ENCODE peak calls at places on chromosomes 5 and 9, in four cellular contexts. N is GM12878, L is HL-60, E is K562. J is an unnamed sample.

GRCh38 chr5:134964359-134965270 is 3.1 kb upstream of the CATSPER3 start:
- DNase-seq in E (no peak), N (no peak), L (no peak), J (no peak)

GRCh38 chr5:73339165-73339564 is 109.4 kb downstream of the FOXD1 start:
- DNase-seq in E (no peak), L (no peak), N (no peak), J (no peak)

GRCh38 chr5:54883374-54884194 is 101.8 kb downstream of the ESM1 start:
- DNase-seq in N (no peak), E (peak; percentile 15), L (no peak), J (no peak)

GRCh38 chr5:117060099-117060498 is 485.5 kb upstream of the SEMA6A start:
- DNase-seq in E (no peak), L (no peak), N (no peak), J (no peak)

GRCh38 chr9:119961774-119962408 is 592.7 kb upstream of the BRINP1 start:
- DNase-seq in E (peak; percentile 52), L (no peak), N (no peak), J (peak; percentile 5)

GRCh38 chr5:98173334-98173733 is 600.1 kb upstream of the RGMB start:
- DNase-seq in L (no peak), N (no peak), E (no peak), J (no peak)

GRCh38 chr5:55308254-55308836 is 556 bp downstream of the MTREX start:
- DNase-seq in E (peak; percentile 37), N (no peak), L (no peak), J (no peak)

GRCh38 chr9:135702002-135702721 is at the start of gene KCNT1:
- DNase-seq in N (no peak), L (peak; percentile 7), E (peak; percentile 71), J (peak; percentile 99)

GRCh38 chr5:105963856-105964255 is 1706.9 kb downstream of the EFNA5 start:
- DNase-seq in E (no peak), L (no peak), N (no peak), J (no peak)

GRCh38 chr9:127384901-127385300 is 12.1 kb upstream of the SLC2A8 start:
- DNase-seq in E (no peak), L (no peak), N (no peak), J (no peak)

GRCh38 chr5:84032404-84032803 is 311.7 kb upstream of the HAPLN1 start:
- DNase-seq in N (no peak), E (no peak), L (no peak), J (no peak)

GRCh38 chr5:84036842-84037241 is 316.2 kb upstream of the HAPLN1 start:
- DNase-seq in N (no peak), E (no peak), L (no peak), J (no peak)
- TF ChIP-seq SPI1 in N (no peak), E (no peak), L (no peak), J (no peak)

DNA sequence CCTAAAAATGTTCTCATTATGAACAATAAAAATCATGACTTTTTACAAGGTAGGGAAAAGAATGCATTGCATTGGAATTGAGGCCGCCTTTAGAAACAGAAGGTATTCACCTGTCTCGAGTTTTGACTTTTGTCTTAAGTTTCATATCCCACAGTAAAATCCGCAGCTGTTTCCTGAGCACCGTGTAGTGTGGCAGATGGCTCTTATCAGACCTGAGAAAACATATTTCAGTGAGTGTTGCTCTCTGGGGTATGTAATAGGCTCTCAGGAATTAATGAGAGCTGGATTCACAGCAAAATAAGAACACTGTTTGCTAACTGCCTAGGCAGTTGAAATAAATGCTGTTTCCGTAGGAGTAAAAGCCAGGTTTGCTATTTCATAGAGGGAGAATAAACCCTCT is 221.4 kb downstream of the CFAP90 start:
- DNase-seq in N (no peak), L (no peak), E (no peak), J (no peak)
- TF ChIP-seq SPI1 in N (no peak), L (no peak), E (no peak), J (no peak)

GRCh38 chr5:146164382-146164781 is 18.1 kb downstream of the LARS1 start:
- DNase-seq in L (no peak), E (no peak), N (no peak), J (no peak)

GRCh38 chr5:146169076-146169475 is 13.4 kb downstream of the LARS1 start:
- DNase-seq in N (no peak), L (no peak), E (no peak), J (no peak)

DNA sequence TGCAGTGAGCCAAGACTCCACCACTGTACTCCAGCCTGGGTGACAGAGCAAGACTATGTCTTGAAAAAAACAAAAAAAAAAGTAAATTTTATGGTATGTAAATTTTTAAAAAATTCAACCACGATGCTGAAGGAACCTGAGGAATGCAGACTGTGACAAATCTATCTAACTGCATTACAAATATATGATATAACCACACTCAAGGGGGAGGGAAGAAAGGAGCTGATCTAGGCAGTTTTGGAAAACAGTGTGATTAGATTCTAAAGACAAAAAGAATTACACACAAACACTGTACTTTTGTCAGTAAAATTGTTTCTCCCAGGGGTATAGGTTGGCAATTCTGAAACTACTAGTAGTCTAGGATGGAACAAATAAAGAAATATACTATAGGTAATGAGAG is 17.0 kb downstream of the LARS1 start:
- DNase-seq in E (no peak), L (no peak), N (no peak), J (no peak)
- TF ChIP-seq SPI1 in E (no peak), L (no peak), N (no peak), J (no peak)

GRCh38 chr9:133132174-133132573 is 11.1 kb upstream of the RALGDS start:
- DNase-seq in N (no peak), E (no peak), L (no peak), J (no peak)

GRCh38 chr9:133133680-133134418 is 12.8 kb upstream of the RALGDS start:
- DNase-seq in L (no peak), N (no peak), E (peak; percentile 91), J (peak; percentile 97)

GRCh38 chr9:133134419-133135190 is 13.6 kb upstream of the RALGDS start:
- DNase-seq in N (no peak), L (no peak), E (no peak), J (no peak)

GRCh38 chr9:133137451-133138231 is 16.6 kb upstream of the RALGDS start:
- DNase-seq in N (no peak), L (no peak), E (peak; percentile 89), J (no peak)

GRCh38 chr9:133135193-133135745 is 14.2 kb upstream of the RALGDS start:
- DNase-seq in N (no peak), L (no peak), E (no peak), J (no peak)
- TF ChIP-seq SPI1 in N (no peak), L (no peak), E (no peak), J (no peak)

GRCh38 chr9:98610196-98610595 is 98.5 kb downstream of the GABBR2 start:
- DNase-seq in L (no peak), E (no peak), N (no peak), J (no peak)
- TF ChIP-seq SPI1 in L (no peak), E (no peak), N (no peak), J (no peak)